ENCODE peak calls at places on chromosomes 5 and 9, in four cellular contexts. A is right cardiac atrium, H is uterus, I is body of pancreas. S is an unnamed sample. For H3K9me3 and H3K4me1, the result is how much of the 10 kb centered on the place peaks cover.

GRCh38 chr9:106704056-106704625 is 158.8 kb upstream of the ZNF462 start:
- DNase-seq in H (no peak), A (no peak), I (no peak), S (no peak)

GRCh38 chr5:126358525-126358924 is 64.7 kb upstream of the GRAMD2B start:
- DNase-seq in A (no peak), H (no peak), I (no peak), S (no peak)

GRCh38 chr9:36450110-36450732 is 50.2 kb upstream of the RNF38 start:
- DNase-seq in H (no peak), A (no peak), I (peak), S (no peak)

GRCh38 chr9:72807765-72808445 is 144.9 kb downstream of the ALDH1A1 start:
- DNase-seq in H (no peak), I (no peak), A (no peak), S (no peak)

GRCh38 chr5:168790037-168790635 is 211.0 kb upstream of the PANK3 start:
- DNase-seq in H (no peak), A (peak), I (no peak), S (no peak)

GRCh38 chr5:61229416-61229815 is 67.1 kb upstream of the SMIM15 start:
- DNase-seq in A (peak), H (no peak), I (peak), S (no peak)

GRCh38 chr9:10571699-10572098 is 41.1 kb downstream of the PTPRD start:
- DNase-seq in A (no peak), I (no peak), H (no peak), S (no peak)

GRCh38 chr5:124660229-124661093 is 86.0 kb downstream of the ZNF608 start:
- DNase-seq in A (no peak), I (peak), H (no peak), S (no peak)

GRCh38 chr5:2378108-2378507 is 373.4 kb downstream of the IRX2 start:
- DNase-seq in A (no peak), H (no peak), I (no peak), S (no peak)
- H3K9me3 ChIP-seq in A (under half), H (under half), I (under half), S (under half)

GRCh38 chr5:151106509-151106908 is 25.7 kb upstream of the TNIP1 start:
- DNase-seq in A (no peak), H (no peak), I (no peak), S (no peak)

GRCh38 chr5:151106073-151106472 is 25.2 kb upstream of the TNIP1 start:
- DNase-seq in H (no peak), A (no peak), I (no peak), S (no peak)

GRCh38 chr5:151107084-151107483 is 26.2 kb upstream of the TNIP1 start:
- DNase-seq in I (peak), H (no peak), A (no peak), S (no peak)

GRCh38 chr5:151108566-151108965 is 27.7 kb upstream of the TNIP1 start:
- DNase-seq in H (no peak), A (peak), I (peak), S (no peak)

DNA sequence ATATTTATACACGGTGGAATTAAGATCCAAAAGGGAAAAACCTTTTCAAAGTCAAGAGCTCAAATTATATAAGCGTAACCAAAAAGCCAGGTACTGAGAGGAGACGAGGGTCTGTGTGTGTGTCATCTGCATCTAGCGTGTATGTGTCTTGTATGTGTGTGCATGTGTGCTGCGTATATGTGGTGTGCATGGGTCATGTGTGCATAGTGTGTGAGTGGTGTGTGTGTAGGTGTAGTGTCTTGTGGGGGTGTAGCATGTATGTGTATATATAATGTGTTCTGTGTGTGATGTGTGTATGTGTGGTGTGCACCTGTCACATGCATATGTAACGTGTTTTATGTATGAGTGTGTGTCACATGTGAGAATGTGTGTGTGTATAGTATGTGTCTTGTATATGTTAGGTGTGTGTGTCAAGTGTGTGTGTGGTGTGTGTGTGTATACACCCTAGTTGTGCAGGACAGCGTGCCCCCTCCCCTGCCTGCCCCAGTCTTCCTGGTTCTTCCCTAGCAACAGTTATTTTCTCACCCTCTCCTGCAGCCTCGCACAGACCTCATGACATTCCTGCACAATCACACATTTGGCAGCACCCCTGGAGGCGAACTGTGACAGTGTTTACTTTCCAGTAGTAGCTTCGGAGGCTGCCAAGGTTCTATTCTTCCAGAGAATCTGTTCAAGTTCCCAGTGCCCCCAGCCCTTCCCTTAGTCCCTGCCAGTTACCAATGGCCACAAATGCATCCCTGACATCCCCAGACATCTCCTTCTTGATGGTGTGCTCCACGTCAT is 27.1 kb upstream of the TNIP1 start:
- DNase-seq in I (peak), H (no peak), A (peak), S (no peak)
- H3K27ac ChIP-seq in I (peak), H (peak), A (peak), S (no peak)

GRCh38 chr5:42557689-42558088 is 134.4 kb downstream of the GHR start:
- DNase-seq in A (no peak), I (no peak), H (no peak), S (no peak)
- H3K4me1 ChIP-seq in A (under half), I (under half), H (under half), S (under half)

GRCh38 chr5:3600106-3600997 is 4.7 kb downstream of the IRX1 start:
- DNase-seq in A (no peak), H (no peak), I (no peak), S (no peak)
- H3K9me3 ChIP-seq in A (under half), H (under half), I (under half), S (under half)

GRCh38 chr5:16690243-16690839 is 73.5 kb upstream of the RETREG1 start:
- DNase-seq in A (no peak), H (no peak), I (peak), S (no peak)
- H3K27ac ChIP-seq in A (no peak), H (no peak), I (no peak), S (no peak)

DNA sequence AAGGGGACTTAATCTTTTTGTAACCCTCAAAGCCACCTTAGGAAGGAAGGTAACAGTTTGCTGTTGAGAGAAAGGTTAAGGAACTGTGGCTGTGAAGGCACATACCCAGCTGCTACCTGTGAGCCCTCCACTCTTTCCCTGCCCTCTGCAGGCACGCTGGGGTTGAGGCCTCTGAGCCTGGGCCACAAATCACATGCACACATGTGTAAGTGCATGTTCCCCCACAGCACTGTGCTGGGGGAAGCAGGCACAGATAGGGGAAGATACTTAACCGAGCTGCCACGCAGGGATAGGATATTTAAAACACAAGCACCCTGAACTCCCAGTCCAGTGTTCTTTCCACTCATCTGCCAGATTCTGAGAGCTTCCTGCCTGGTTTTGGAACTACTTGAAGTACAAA is 18.1 kb downstream of the LARP1 start:
- DNase-seq in H (no peak), A (no peak), I (no peak), S (no peak)
- H3K4me1 ChIP-seq in H (under half), A (under half), I (half or more), S (under half)

GRCh38 chr9:108434036-108434435 is 421.8 kb downstream of the ACTL7B start:
- DNase-seq in I (no peak), H (no peak), A (no peak), S (no peak)

GRCh38 chr9:108434502-108434901 is 421.3 kb downstream of the ACTL7B start:
- DNase-seq in H (no peak), I (no peak), A (no peak), S (no peak)

GRCh38 chr9:108439967-108440366 is 415.8 kb downstream of the ACTL7B start:
- DNase-seq in A (no peak), H (no peak), I (no peak), S (no peak)

GRCh38 chr9:108441251-108441650 is 414.5 kb downstream of the ACTL7B start:
- DNase-seq in I (no peak), H (no peak), A (no peak), S (no peak)

DNA sequence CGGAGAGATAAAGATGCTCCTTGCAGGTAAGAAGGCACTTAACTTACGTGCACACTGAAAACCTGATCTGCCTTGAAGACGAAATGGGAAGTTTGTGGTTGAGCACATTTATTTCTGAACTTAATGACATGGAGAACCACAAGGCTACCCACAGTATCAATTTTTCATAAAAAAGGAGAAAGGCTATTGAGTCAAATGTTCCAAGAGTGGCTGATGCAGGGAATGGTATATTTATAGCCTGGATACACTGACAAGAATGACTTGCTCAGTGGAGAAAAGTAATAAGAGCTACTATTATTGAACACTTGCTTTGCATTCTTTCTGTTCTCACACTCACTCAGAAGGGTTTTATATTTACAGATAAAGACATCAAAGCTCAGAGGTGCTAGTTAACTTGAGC is 419.3 kb downstream of the ACTL7B start:
- DNase-seq in H (no peak), A (no peak), I (no peak), S (no peak)
- H3K9me3 ChIP-seq in H (under half), A (under half), I (under half), S (under half)

S was measured in iPS DF 6.9.